ENCODE peak calls at places on chromosomes 3 and 15, in four cellular contexts. I is MM.1S, Q is tibial artery, E is foreskin fibroblast. P is an unnamed sample.

GRCh38 chr3:154235330-154235729 is 89.0 kb downstream of the DHX36 start:
- DNase-seq in I (no peak), Q (no peak), E (no peak), P (no peak)

GRCh38 chr15:31508656-31509055 is 182.0 kb downstream of the KLF13 start:
- DNase-seq in I (no peak), Q (no peak), E (no peak), P (no peak)

GRCh38 chr3:33093847-33094246 is 3.1 kb downstream of the GLB1 start:
- DNase-seq in I (no peak), Q (no peak), E (no peak), P (no peak)

GRCh38 chr15:53872410-53872809 is 105.8 kb upstream of the UNC13C start:
- DNase-seq in I (no peak), Q (no peak), E (no peak), P (no peak)

GRCh38 chr15:59993041-59993750 is 10.9 kb upstream of the FOXB1 start:
- DNase-seq in I (no peak), Q (no peak), E (no peak), P (no peak)

GRCh38 chr3:71319771-71320170 is 263.8 kb downstream of the FOXP1 start:
- DNase-seq in I (no peak), Q (no peak), E (no peak), P (no peak)

GRCh38 chr3:51706021-51706485 is 815 bp upstream of the GRM2 start:
- DNase-seq in I (no peak), Q (no peak), E (no peak), P (no peak)

GRCh38 chr3:111577798-111578685 is 17.1 kb downstream of the ZBED2 start:
- DNase-seq in I (peak; percentile 27), Q (no peak), E (peak; percentile 61), P (peak; percentile 92)

GRCh38 chr15:80309769-80310384 is 57.9 kb upstream of the CTXND1 start:
- DNase-seq in I (no peak), Q (no peak), E (peak; percentile 18), P (peak; percentile 49)

GRCh38 chr15:95235033-95235432 is 1003.7 kb downstream of the MCTP2 start:
- DNase-seq in I (no peak), Q (no peak), E (no peak), P (no peak)

GRCh38 chr15:48442011-48442410 is 110.8 kb downstream of the DUT start:
- DNase-seq in I (no peak), Q (no peak), E (no peak), P (no peak)

GRCh38 chr3:126212629-126213375 is 32.4 kb upstream of the ALDH1L1 start:
- DNase-seq in I (no peak), Q (no peak), E (peak; percentile 63), P (peak; percentile 42)

GRCh38 chr15:51782357-51782896 is 31.0 kb downstream of the TMOD2 start:
- DNase-seq in I (no peak), Q (no peak), E (no peak), P (peak; percentile 24)
- TF ChIP-seq CTCF in I (peak; percentile 34), Q (no peak), E (no peak), P (peak; percentile 40)

DNA sequence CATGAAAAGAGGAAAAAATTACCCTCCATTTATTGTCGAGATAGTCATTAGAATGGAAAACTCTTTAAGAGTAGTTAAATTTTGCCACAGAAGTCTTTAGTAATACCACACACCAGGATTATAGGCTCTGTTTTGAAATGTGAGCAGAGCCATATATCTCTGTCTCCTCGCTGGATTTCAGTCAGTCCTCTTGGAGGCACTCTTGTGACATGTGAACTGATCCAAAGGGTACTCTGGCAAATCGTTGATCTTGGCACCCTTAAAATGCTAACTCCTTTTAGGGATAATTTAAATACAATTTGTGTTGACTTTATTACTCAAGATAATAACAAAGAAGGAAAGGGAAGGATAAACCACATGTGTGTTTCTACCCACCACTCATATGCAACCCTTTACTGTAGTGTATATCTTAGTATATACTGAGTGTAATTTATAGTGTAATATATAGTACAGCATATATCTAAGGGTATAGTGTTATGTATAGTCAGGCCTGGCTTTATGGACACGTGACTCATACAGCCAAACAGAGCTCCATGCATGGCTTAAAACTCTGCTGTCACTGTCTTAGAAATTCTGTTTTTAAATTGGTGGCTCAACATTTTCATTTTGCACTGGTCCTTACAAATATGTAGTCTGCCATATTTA is 12.3 kb upstream of the KPNA4 start:
- DNase-seq in I (no peak), Q (no peak), E (peak; percentile 18), P (peak; percentile 58)
- TF ChIP-seq CTCF in I (no peak), Q (no peak), E (no peak), P (no peak)

GRCh38 chr3:27728195-27729087 is 6.3 kb upstream of the EOMES start:
- DNase-seq in I (no peak), Q (no peak), E (no peak), P (no peak)
- TF ChIP-seq CTCF in I (no peak), Q (no peak), E (peak; percentile 7), P (peak; percentile 29)

GRCh38 chr15:39887832-39888231 is 32.2 kb downstream of the GPR176 start:
- DNase-seq in I (no peak), Q (peak; percentile 41), E (peak; percentile 40), P (peak; percentile 74)

GRCh38 chr15:39887211-39887610 is 32.9 kb downstream of the GPR176 start:
- DNase-seq in I (no peak), Q (no peak), E (no peak), P (no peak)

GRCh38 chr15:39888809-39889208 is 31.3 kb downstream of the GPR176 start:
- DNase-seq in I (no peak), Q (no peak), E (no peak), P (no peak)

GRCh38 chr15:39889601-39890000 is 30.5 kb downstream of the GPR176 start:
- DNase-seq in I (no peak), Q (no peak), E (no peak), P (no peak)

GRCh38 chr15:39888243-39888642 is 31.8 kb downstream of the GPR176 start:
- DNase-seq in I (no peak), Q (no peak), E (no peak), P (no peak)
- TF ChIP-seq CTCF in I (no peak), Q (no peak), E (no peak), P (no peak)

GRCh38 chr15:52463638-52464037 is 65.0 kb downstream of the MYO5A start:
- DNase-seq in I (peak; percentile 70), Q (no peak), E (peak; percentile 55), P (peak; percentile 39)
- TF ChIP-seq CTCF in I (peak; percentile 50), Q (no peak), E (no peak), P (no peak)

GRCh38 chr3:88075061-88075460 is 16.0 kb downstream of the ZNF654 start:
- DNase-seq in I (no peak), Q (no peak), E (no peak), P (no peak)
- TF ChIP-seq CTCF in I (no peak), Q (no peak), E (no peak), P (no peak)

GRCh38 chr3:94331831-94332230 is 269.0 kb downstream of the NSUN3 start:
- DNase-seq in I (no peak), Q (no peak), E (no peak), P (no peak)

DNA sequence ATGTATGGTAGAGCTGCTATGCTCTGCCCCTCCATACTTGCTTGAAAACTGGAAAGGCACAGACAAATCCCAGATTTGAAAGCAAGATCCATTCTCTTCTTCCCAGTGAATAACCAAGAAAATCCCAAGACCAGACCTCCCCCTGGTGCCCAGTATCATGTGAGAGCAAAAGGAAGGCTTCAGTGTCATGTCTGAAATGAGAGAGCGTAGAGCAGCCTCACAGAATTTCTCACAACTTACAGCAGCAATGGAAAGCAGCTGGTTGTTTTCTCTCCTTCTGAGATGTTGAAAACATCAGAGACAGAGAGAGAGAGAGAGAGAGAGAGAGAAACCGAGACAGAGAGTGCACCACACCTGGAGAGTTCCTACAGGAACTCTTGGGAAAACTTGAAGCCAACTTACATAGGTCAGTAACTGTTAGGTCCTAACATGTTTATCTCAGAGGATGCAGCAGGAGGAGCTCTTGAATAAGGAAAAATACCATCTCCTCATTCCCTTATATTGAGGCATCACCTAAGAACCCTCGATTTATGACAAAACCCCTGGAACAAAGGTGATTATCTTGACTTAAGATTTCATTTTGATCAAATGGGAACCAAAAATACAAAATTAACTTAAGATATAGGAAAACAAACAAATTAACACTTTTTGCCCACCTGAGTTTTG is 273.3 kb downstream of the NSUN3 start:
- DNase-seq in I (peak; percentile 13), Q (no peak), E (peak; percentile 2), P (peak; percentile 84)
- TF ChIP-seq CTCF in I (peak; percentile 15), Q (peak; percentile 42), E (peak; percentile 30), P (peak; percentile 51)

P was measured in cardiac fibroblast.